ENCODE peak calls at places on chromosome 4, in seven cellular contexts. S is body of pancreas, U is breast epithelium, I is thyroid gland, P is heart left ventricle, T is stomach, G is adrenal gland. F is an unnamed sample. For H3K27me3, the result is how much of the 10 kb centered on the place peaks cover.

GRCh38 chr4:98653006-98653405 is 5.4 kb downstream of the TSPAN5 start:
- DNase-seq in S (no peak), U (no peak), I (no peak), P (no peak), T (no peak), G (no peak), F (no peak)

GRCh38 chr4:76623217-76624060 is 188.4 kb downstream of the SHROOM3 start:
- DNase-seq in S (no peak), U (no peak), I (no peak), P (no peak), T (no peak), G (no peak), F (no peak)

GRCh38 chr4:75042601-75043208 is 109.8 kb downstream of the PARM1 start:
- DNase-seq in S (no peak), U (no peak), I (no peak), P (no peak), T (no peak), G (no peak), F (no peak)

GRCh38 chr4:11223261-11223660 is 205.4 kb downstream of the HS3ST1 start:
- DNase-seq in S (no peak), U (no peak), I (no peak), P (no peak), T (no peak), G (no peak), F (no peak)

GRCh38 chr4:186486172-186486571 is 69.2 kb downstream of the MTNR1A start:
- DNase-seq in S (no peak), U (no peak), I (peak), P (no peak), T (no peak), G (no peak), F (no peak)

GRCh38 chr4:181432347-181432746 is 810.9 kb upstream of the TENM3 start:
- DNase-seq in S (no peak), U (no peak), I (no peak), P (no peak), T (no peak), G (no peak), F (no peak)

GRCh38 chr4:1512081-1512737 is 106.0 kb upstream of the NKX1-1 start:
- DNase-seq in S (no peak), U (no peak), I (no peak), P (no peak), T (no peak), G (no peak), F (no peak)

GRCh38 chr4:19214591-19214990 is 1037.1 kb upstream of the SLIT2 start:
- DNase-seq in S (no peak), U (no peak), I (no peak), P (no peak), T (no peak), G (no peak), F (no peak)

GRCh38 chr4:46804781-46805413 is 104.1 kb downstream of the COX7B2 start:
- DNase-seq in S (no peak), U (no peak), I (no peak), P (no peak), T (no peak), G (no peak), F (no peak)

GRCh38 chr4:23857353-23857752 is 32.5 kb downstream of the PPARGC1A start:
- DNase-seq in S (no peak), U (no peak), I (no peak), P (no peak), T (no peak), G (no peak), F (no peak)

GRCh38 chr4:95178938-95179337 is 369.8 kb downstream of the UNC5C start:
- DNase-seq in S (no peak), U (no peak), I (no peak), P (no peak), T (no peak), G (no peak), F (no peak)

GRCh38 chr4:38230821-38231583 is 270.8 kb downstream of the PTTG2 start:
- DNase-seq in S (no peak), U (no peak), I (peak), P (no peak), T (no peak), G (no peak), F (no peak)

GRCh38 chr4:173360587-173361221 is 10.1 kb upstream of the SAP30 start:
- DNase-seq in S (no peak), U (no peak), I (no peak), P (no peak), T (no peak), G (no peak), F (no peak)

GRCh38 chr4:177309525-177310371 is at the start of gene NEIL3:
- DNase-seq in S (peak), U (peak), I (peak), P (peak), T (peak), G (peak), F (peak)

GRCh38 chr4:171846232-171846631 is 33.0 kb downstream of the GALNTL6 start:
- DNase-seq in S (peak), U (no peak), I (no peak), P (peak), T (peak), G (peak), F (peak)

GRCh38 chr4:177444911-177445736 is 2.9 kb upstream of the AGA start:
- DNase-seq in S (peak), U (no peak), I (no peak), P (no peak), T (no peak), G (no peak), F (no peak)

GRCh38 chr4:152970102-152970820 is 34.1 kb downstream of the FHDC1 start:
- DNase-seq in S (no peak), U (no peak), I (no peak), P (no peak), T (no peak), G (no peak), F (no peak)

GRCh38 chr4:39469429-39470077 is 10.7 kb downstream of the LIAS start:
- DNase-seq in S (peak), U (no peak), I (peak), P (no peak), T (no peak), G (peak), F (no peak)

GRCh38 chr4:68410643-68411042 is 36.6 kb upstream of the TMPRSS11E start:
- DNase-seq in S (no peak), U (no peak), I (no peak), P (no peak), T (no peak), G (no peak), F (no peak)

GRCh38 chr4:77021614-77022089 is 54.1 kb downstream of the CCNI start:
- DNase-seq in S (no peak), U (no peak), I (no peak), P (no peak), T (peak), G (no peak), F (no peak)

GRCh38 chr4:150250293-150250997 is 172.2 kb downstream of the DCLK2 start:
- DNase-seq in S (no peak), U (no peak), I (no peak), P (no peak), T (no peak), G (no peak), F (no peak)

GRCh38 chr4:23770011-23770410 is 119.8 kb downstream of the PPARGC1A start:
- DNase-seq in S (no peak), U (no peak), I (no peak), P (no peak), T (no peak), G (no peak), F (no peak)

GRCh38 chr4:138175337-138175794 is 66.8 kb downstream of the SLC7A11 start:
- DNase-seq in S (peak), U (no peak), I (peak), P (no peak), T (peak), G (no peak), F (peak)

DNA sequence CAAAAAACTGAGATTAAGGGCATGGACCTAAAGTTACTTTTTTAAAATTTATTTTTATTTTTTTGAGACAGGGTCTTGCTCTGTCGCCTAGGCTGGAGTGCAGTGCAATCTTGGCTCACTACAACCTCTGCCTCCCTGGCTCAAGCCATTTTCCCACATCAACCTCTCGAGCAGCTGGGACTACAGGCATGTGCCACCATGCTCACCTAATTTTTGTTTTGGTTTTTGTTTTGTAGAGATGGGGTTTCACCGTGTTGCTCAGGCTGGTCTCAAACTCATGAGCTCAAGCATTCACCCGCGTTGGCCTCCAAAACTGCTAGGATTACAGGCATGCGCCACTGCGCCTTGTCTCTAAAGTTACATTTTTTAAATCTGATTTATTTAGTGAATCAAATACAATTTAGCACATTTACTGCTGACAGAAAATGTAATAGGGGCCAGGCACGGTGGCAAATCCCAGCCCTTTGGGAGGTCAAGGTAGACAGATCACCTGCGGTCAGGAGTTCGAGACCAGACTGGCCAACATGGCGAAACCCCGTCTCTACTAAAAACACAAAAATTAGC is 38.3 kb downstream of the GUCY1A1 start:
- DNase-seq in S (no peak), U (no peak), I (no peak), P (no peak), T (no peak), G (no peak), F (no peak)
- TF ChIP-seq POLR2A in S (no peak), U (no peak), I (no peak), P (no peak), T (no peak), G (no peak), F (no peak)

GRCh38 chr4:89531932-89532640 is 224.5 kb upstream of the GPRIN3 start:
- DNase-seq in S (no peak), U (no peak), I (no peak), P (no peak), T (no peak), G (no peak), F (no peak)

GRCh38 chr4:89534356-89534755 is 226.8 kb upstream of the GPRIN3 start:
- DNase-seq in S (no peak), U (no peak), I (no peak), P (no peak), T (no peak), G (no peak), F (no peak)

GRCh38 chr4:89528525-89529133 is 221.0 kb upstream of the GPRIN3 start:
- DNase-seq in S (no peak), U (no peak), I (no peak), P (no peak), T (no peak), G (no peak), F (no peak)
- TF ChIP-seq CTCF in S (no peak), U (no peak), I (no peak), P (no peak), T (no peak), G (no peak), F (no peak)

GRCh38 chr4:25030283-25031076 is at the start of gene LGI2:
- DNase-seq in S (peak), U (no peak), I (peak), P (peak), T (peak), G (no peak), F (peak)
- H3K27me3 ChIP-seq in S (under half), U (under half), I (under half), P (under half), T (under half), G (under half), F (under half)

DNA sequence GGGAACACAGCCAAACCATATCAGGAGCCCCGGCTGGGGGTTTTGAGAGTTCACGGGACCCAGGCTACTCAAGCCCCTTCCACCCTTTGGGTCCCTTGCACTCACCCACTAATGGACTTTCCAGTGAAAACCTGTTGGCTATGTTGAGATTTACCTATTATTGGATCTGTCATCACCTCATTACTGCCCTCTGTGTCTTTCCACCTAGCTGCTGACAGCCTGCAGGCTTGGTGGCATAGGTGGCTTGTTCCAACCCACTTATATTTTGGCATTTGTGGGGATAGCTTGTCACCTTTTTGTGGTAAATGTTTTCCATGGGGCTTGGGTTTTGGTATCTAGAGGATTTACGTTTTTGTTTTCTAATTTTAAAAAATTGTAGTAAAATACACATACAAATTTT is 23.9 kb downstream of the IGFBP7 start:
- DNase-seq in S (no peak), U (no peak), I (no peak), P (no peak), T (no peak), G (no peak), F (no peak)
- TF ChIP-seq POLR2A in S (no peak), U (no peak), I (no peak), P (no peak), T (no peak), G (no peak), F (no peak)

GRCh38 chr4:139736257-139736626 is 70.6 kb downstream of the MGST2 start:
- DNase-seq in S (no peak), U (no peak), I (no peak), P (no peak), T (no peak), G (no peak), F (no peak)
- TF ChIP-seq CTCF in S (no peak), U (no peak), I (no peak), P (no peak), T (no peak), G (no peak), F (no peak)

GRCh38 chr4:41212221-41213203 is 1.8 kb downstream of the APBB2 start:
- DNase-seq in S (peak), U (no peak), I (peak), P (peak), T (peak), G (peak), F (peak)
- H3K27me3 ChIP-seq in S (under half), U (under half), I (under half), P (under half), T (under half), G (under half), F (under half)

GRCh38 chr4:7806724-7807123 is 132.9 kb downstream of the AFAP1 start:
- DNase-seq in S (no peak), U (no peak), I (no peak), P (no peak), T (no peak), G (no peak), F (no peak)

GRCh38 chr4:7805533-7806079 is 134.1 kb downstream of the AFAP1 start:
- DNase-seq in S (peak), U (peak), I (peak), P (no peak), T (peak), G (peak), F (peak)

GRCh38 chr4:7807351-7807921 is 132.2 kb downstream of the AFAP1 start:
- DNase-seq in S (no peak), U (no peak), I (no peak), P (peak), T (no peak), G (no peak), F (no peak)

GRCh38 chr4:7804759-7805385 is 134.8 kb downstream of the AFAP1 start:
- DNase-seq in S (no peak), U (no peak), I (no peak), P (no peak), T (no peak), G (peak), F (no peak)

DNA sequence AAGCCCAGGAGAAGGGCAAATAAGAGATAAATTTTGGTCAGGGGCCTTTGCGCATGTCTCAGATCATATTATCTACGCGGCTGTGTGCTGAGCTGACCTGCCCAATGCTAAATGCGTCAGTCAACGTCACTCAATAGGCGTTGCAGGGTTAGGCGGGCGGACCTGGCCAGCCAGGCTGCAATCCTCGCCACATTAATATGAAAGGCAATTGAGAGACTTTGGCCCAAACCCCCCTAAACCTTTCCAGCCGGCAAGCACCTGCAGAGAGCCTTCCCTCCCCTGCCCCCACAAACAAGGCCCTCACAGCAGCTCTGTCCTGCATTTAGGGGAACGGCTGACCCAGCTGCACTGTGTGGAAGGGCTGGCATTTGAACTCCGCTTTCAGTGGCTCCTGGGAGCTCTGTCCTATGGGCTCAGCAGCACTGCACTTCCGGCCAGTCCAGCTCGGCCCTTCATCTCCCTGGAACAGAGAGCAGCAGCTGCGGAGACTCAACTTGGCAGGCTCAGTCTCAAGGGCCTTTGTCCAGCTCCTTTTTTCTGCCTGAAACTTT is 133.5 kb downstream of the AFAP1 start:
- DNase-seq in S (peak), U (no peak), I (peak), P (peak), T (peak), G (peak), F (no peak)
- TF ChIP-seq POLR2A in S (no peak), U (no peak), I (peak), P (no peak), T (no peak), G (no peak), F (no peak)